ENCODE peak calls at places on chromosomes 3 and 15, in four cellular contexts. X is activated naive CD8-positive, alpha-beta T cell treated with anti-CD3 and anti-CD28 coated beads, Interleukin-2, amount 50 U/mL, for 24 hours; Q is cardiac septum; P is stimulated activated CD4-positive, alpha-beta T cell treated with anti-CD3 and anti-CD28 coated beads, Interleukin-1b, Interleukin-23, amount 100 ng/mL, for 48 hours. V is an unnamed sample.

GRCh38 chr15:62756326-62756994 is 286.1 kb upstream of the TPM1 start:
- DNase-seq in X (no peak), Q (no peak), P (no peak), V (no peak)

GRCh38 chr3:63349583-63350177 is 71.6 kb downstream of the SYNPR start:
- DNase-seq in X (peak; percentile 14), Q (no peak), P (peak; percentile 28), V (peak; percentile 68)

GRCh38 chr15:65377105-65377975 is 462 bp downstream of the IGDCC3 start:
- DNase-seq in X (no peak), Q (no peak), P (no peak), V (peak; percentile 77)

GRCh38 chr3:134201201-134202130 is 49.2 kb downstream of the RYK start:
- DNase-seq in X (no peak), Q (no peak), P (no peak), V (no peak)

GRCh38 chr3:46829699-46830208 is 33.5 kb downstream of the MYL3 start:
- DNase-seq in X (peak; percentile 53), Q (no peak), P (peak; percentile 58), V (peak; percentile 91)

GRCh38 chr3:32706348-32707025 is 21.5 kb downstream of the CNOT10 start:
- DNase-seq in X (no peak), Q (no peak), P (no peak), V (peak; percentile 53)

GRCh38 chr3:81485444-81485865 is 276.0 kb downstream of the GBE1 start:
- DNase-seq in X (no peak), Q (no peak), P (no peak), V (no peak)

GRCh38 chr15:39613861-39614260 is 33.0 kb downstream of the THBS1 start:
- DNase-seq in X (no peak), Q (no peak), P (no peak), V (no peak)

GRCh38 chr3:57948782-57949242 is 59.4 kb upstream of the FLNB start:
- DNase-seq in X (no peak), Q (peak; percentile 9), P (no peak), V (no peak)